ENCODE peak calls at places on chromosomes 13 and 19, in five cellular contexts. B, T, Y, A and I are unnamed samples. For H3K4me1, the result is how much of the 10 kb centered on the place peaks cover.

GRCh38 chr19:43690444-43690843 is 20.5 kb upstream of the PLAUR start:
- DNase-seq in B (no peak), T (no peak), Y (no peak), A (no peak), I (no peak)

GRCh38 chr13:98563071-98563470 is 13.8 kb downstream of the STK24 start:
- DNase-seq in B (no peak), T (no peak), Y (peak), A (no peak), I (peak)

GRCh38 chr19:46812898-46813569 is 24.6 kb upstream of the SLC1A5 start:
- DNase-seq in B (no peak), T (no peak), Y (no peak), A (no peak), I (no peak)

GRCh38 chr13:97339019-97339988 is 94.7 kb upstream of the RAP2A start:
- DNase-seq in B (no peak), T (peak), Y (peak), A (peak), I (peak)

GRCh38 chr19:46730595-46730994 is 13.7 kb upstream of the PRKD2 start:
- DNase-seq in B (no peak), T (no peak), Y (no peak), A (no peak), I (peak)

GRCh38 chr19:46678110-46678732 is 17.2 kb upstream of the DACT3 start:
- DNase-seq in B (no peak), T (no peak), Y (peak), A (no peak), I (no peak)

GRCh38 chr13:26498524-26499208 is 58.8 kb upstream of the WASF3 start:
- DNase-seq in B (no peak), T (no peak), Y (peak), A (no peak), I (peak)

GRCh38 chr19:32895384-32895783 is 25.8 kb upstream of the SLC7A9 start:
- DNase-seq in B (no peak), T (no peak), Y (no peak), A (no peak), I (no peak)

GRCh38 chr19:44703336-44704078 is 4.6 kb downstream of the CEACAM16 start:
- DNase-seq in B (no peak), T (no peak), Y (no peak), A (no peak), I (no peak)

GRCh38 chr13:50244913-50245574 is 229.8 kb downstream of the KCNRG start:
- DNase-seq in B (no peak), T (no peak), Y (peak), A (no peak), I (no peak)

GRCh38 chr13:87094646-87095045 is 576.5 kb upstream of the SLITRK5 start:
- DNase-seq in B (no peak), T (no peak), Y (no peak), A (no peak), I (no peak)

GRCh38 chr13:110521296-110521680 is 40.2 kb downstream of the RAB20 start:
- DNase-seq in B (no peak), T (no peak), Y (peak), A (no peak), I (no peak)

GRCh38 chr13:100298116-100298681 is 209.3 kb downstream of the PCCA start:
- DNase-seq in B (no peak), T (no peak), Y (no peak), A (no peak), I (no peak)

GRCh38 chr19:39544920-39545319 is 5.0 kb upstream of the EID2 start:
- DNase-seq in B (no peak), T (no peak), Y (no peak), A (no peak), I (no peak)

GRCh38 chr13:112968380-112968909 is 569 bp upstream of the MCF2L start:
- DNase-seq in B (no peak), T (no peak), Y (no peak), A (no peak), I (peak)

GRCh38 chr13:94595943-94596574 is at the start of gene TGDS:
- DNase-seq in B (peak), T (peak), Y (peak), A (peak), I (peak)

GRCh38 chr19:9306443-9306842 is 3.2 kb downstream of the ZNF699 start:
- DNase-seq in B (no peak), T (no peak), Y (peak), A (no peak), I (no peak)

GRCh38 chr19:55654833-55655647 is at the start of gene U2AF2:
- DNase-seq in B (peak), T (peak), Y (peak), A (peak), I (peak)
- H3K4me1 ChIP-seq in B (under half), T (half or more), Y (under half), A (under half), I (half or more)

DNA sequence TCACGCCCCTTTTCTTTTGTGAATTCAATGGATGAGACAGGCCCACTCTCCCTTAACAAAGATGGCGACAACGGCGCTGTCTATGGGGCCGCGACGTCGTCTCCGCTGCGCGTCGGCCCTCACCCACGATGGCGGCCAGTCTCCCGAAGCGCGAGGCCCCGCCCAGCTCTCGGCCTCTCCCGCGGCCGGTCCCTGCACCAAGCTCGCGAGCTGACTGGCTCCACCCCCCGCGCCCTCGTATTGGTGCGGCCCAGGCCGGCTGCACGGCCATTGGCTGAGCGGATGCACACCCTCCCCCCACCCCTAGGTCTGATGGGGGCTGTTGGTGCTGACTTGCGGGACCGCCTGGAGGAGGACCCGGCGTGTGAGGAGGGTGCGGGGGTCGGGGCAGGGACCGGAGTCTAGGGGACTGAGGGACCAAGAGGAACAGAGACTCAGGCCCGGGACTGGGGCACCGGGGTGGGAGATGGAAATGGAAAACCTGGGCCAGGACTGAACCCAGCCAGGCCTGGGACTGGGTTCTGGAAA is 4.8 kb downstream of the SPHK2 start:
- DNase-seq in B (peak), T (peak), Y (peak), A (peak), I (peak)
- H3K4me1 ChIP-seq in B (under half), T (under half), Y (under half), A (under half), I (under half)

DNA sequence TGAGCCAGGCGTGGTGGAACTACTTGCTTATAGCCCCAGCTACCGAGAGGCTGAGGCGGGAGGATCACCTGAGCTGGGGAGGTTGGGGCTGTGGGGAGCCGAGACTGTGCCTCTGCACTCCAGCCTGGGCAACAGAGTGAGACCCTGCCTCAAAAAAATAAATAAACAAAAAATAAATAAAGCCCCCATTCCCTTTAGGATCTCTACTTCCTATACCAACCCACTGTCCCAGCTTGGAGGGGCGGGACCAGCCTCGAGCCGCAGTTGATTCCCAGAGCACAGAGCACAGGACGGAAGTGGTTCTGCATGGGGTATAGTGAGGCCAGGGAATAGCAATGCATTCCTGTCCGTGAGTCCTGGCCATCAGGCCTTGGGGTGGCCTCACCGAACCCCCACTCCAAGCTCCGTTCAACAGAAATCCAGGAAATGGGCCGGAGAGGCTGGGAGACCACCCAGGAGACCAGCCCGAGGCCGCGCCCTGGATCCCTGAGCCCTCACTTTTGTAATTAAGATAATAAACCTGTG is 4.8 kb upstream of the PTBP1 start:
- DNase-seq in B (no peak), T (peak), Y (no peak), A (no peak), I (no peak)
- H3K4me1 ChIP-seq in B (under half), T (half or more), Y (under half), A (under half), I (under half)

GRCh38 chr13:108213946-108214345 is 1.4 kb downstream of the LIG4 start:
- DNase-seq in B (no peak), T (no peak), Y (peak), A (no peak), I (no peak)

GRCh38 chr13:108214511-108215383 is 589 bp downstream of the LIG4 start:
- DNase-seq in B (no peak), T (peak), Y (peak), A (no peak), I (peak)

GRCh38 chr13:108218044-108218974 is at the start of gene ABHD13:
- DNase-seq in B (peak), T (peak), Y (peak), A (peak), I (peak)

GRCh38 chr13:108212901-108213300 is 2.4 kb downstream of the LIG4 start:
- DNase-seq in B (no peak), T (no peak), Y (no peak), A (no peak), I (no peak)

DNA sequence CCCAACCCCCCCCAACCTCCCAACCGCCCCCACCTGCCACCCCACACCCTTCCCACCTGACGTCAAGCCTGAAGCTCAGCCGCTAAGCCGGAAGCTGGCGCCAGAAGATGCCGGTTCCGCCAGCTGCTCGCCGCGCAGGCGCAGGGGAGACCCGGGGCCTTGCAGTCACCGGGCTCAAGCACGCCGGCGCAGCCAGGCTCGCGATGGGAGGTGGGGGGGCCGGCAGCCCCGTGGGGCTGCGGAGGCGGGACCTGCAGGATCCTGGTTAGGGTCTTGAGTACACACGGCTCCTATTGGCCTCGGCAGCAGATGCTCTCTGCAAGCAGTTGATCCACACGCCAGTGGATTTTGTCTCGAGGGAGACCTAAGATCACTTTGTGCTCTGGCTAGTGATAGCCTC is at the start of gene LIG4:
- DNase-seq in B (peak), T (peak), Y (peak), A (peak), I (peak)
- H3K4me1 ChIP-seq in B (under half), T (under half), Y (under half), A (under half), I (under half)